ENCODE peak calls at places on chromosomes 6 and 20, in eight cellular contexts. T, C, V, M, W, N, K and L are unnamed samples.

GRCh38 chr20:62578294-62578897 is 63.9 kb upstream of the SLCO4A1 start:
- DNase-seq in V (no peak), C (no peak), T (no peak), W (no peak), N (no peak), K (no peak), M (no peak), L (no peak)

GRCh38 chr20:13274311-13274965 is 53.4 kb downstream of the ISM1 start:
- DNase-seq in N (no peak), T (no peak), V (no peak), M (no peak), W (no peak), K (no peak), C (no peak), L (no peak)

GRCh38 chr20:25058797-25059486 is 1.0 kb upstream of the ACSS1 start:
- DNase-seq in V (peak; percentile 30), N (peak; percentile 57), W (no peak), M (no peak), T (peak; percentile 43), C (no peak), K (no peak), L (no peak)

GRCh38 chr6:149867876-149868640 is 3.9 kb upstream of the LRP11 start:
- DNase-seq in T (peak; percentile 25), C (peak; percentile 57), W (no peak), V (no peak), M (peak; percentile 66), N (peak; percentile 53), K (no peak), L (no peak)

GRCh38 chr20:19269737-19270325 is 57.4 kb downstream of the SLC24A3 start:
- DNase-seq in M (peak; percentile 67), N (peak; percentile 69), C (peak; percentile 57), V (no peak), K (no peak), T (peak; percentile 20), W (no peak), L (no peak)

GRCh38 chr6:166411721-166412151 is 29.0 kb upstream of the MPC1 start:
- DNase-seq in V (peak; percentile 53), C (no peak), K (no peak), N (no peak), T (no peak), M (no peak), W (no peak), L (no peak)

GRCh38 chr6:12024715-12025434 is 12.8 kb downstream of the HIVEP1 start:
- DNase-seq in M (peak; percentile 65), T (peak; percentile 49), V (no peak), C (no peak), W (no peak), K (no peak), N (peak; percentile 82), L (no peak)

GRCh38 chr20:51468636-51469035 is 73.9 kb downstream of the NFATC2 start:
- DNase-seq in T (no peak), M (no peak), C (no peak), V (no peak), N (no peak), K (no peak), W (no peak), L (no peak)

GRCh38 chr20:23225407-23226060 is 125.1 kb upstream of the NXT1 start:
- DNase-seq in C (peak; percentile 96), K (peak; percentile 91), M (peak; percentile 92), W (no peak), N (peak; percentile 95), V (no peak), T (peak; percentile 94), L (no peak)

GRCh38 chr6:116928667-116929066 is 51.6 kb downstream of the RFX6 start:
- DNase-seq in V (no peak), M (no peak), W (no peak), C (no peak), T (no peak), N (no peak), K (no peak), L (no peak)

GRCh38 chr20:9966966-9967365 is 67.8 kb upstream of the ANKEF1 start:
- DNase-seq in K (no peak), N (peak; percentile 40), V (no peak), W (no peak), M (peak; percentile 1), T (no peak), C (peak; percentile 26), L (no peak)
- TF ChIP-seq CTCF in K (no peak), N (peak; percentile 65), V (no peak), W (peak; percentile 30), M (peak; percentile 33), T (peak; percentile 30), C (peak; percentile 54), L (peak; percentile 46)

DNA sequence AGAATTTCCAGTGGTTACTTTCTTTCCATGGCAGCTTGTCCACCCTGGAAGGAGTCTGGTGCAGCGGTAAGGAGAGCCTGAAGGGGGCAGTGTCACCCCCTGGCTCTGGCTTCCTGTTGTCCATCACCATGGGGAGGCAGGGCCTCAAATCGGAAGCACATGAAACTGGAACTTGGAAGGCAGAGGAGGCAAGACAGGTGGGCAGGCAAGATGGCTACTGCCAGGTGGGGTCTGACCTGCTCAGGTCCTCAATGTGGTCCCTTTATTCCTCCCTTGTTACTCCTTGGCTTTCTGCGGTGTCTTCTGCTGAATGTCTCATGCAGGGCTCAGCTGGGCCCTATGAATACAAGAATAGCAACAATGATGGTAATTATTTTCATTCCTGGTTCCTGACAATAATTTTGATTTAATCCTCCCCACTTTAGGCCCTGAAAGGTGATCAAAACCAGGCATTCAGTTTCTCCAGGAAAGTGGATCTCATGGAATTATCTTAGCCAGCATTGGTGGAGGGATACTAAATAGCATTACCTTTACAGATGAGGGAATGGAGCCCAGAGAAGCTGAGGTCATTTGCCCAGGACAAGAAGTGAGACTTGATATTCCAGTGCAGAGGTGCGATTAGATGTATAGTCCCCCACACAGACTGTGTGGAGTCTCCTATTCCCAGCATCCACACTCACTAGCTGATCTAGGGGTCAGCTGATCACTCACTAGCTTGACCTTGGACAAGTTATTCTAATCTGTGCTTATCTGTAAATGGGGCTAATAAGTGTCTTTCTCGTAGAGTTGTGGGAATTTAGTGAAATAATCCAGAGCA is 17.6 kb upstream of the SNAI1 start:
- DNase-seq in W (no peak), C (no peak), N (peak; percentile 69), T (no peak), V (peak; percentile 47), K (no peak), M (no peak), L (no peak)
- TF ChIP-seq CTCF in W (peak; percentile 67), C (peak; percentile 80), N (peak; percentile 84), T (peak; percentile 89), V (peak; percentile 68), K (peak; percentile 46), M (peak; percentile 52), L (peak; percentile 66)

DNA sequence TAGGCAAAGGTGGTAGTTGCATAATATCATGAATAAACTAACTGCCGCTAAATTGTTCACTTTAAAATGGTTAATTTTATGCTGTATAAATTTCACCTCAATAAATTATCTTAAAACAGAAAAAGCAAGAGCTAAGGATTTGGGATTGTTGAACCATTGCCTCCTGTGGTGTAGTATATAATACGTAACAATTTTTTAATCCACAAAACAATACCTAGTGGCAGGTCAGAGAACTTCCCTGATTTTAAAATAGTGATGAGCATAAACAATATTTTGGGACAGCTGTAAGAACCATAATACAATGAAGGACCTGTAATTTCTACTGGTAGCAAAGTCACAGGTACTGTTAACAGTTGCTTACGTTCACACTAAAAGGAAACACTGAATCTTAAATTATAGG is 197.4 kb upstream of the PRND start:
- DNase-seq in T (no peak), N (no peak), K (no peak), V (no peak), C (no peak), M (no peak), W (no peak), L (no peak)
- TF ChIP-seq CTCF in T (no peak), N (no peak), K (no peak), V (no peak), C (no peak), M (no peak), W (no peak), L (no peak)

DNA sequence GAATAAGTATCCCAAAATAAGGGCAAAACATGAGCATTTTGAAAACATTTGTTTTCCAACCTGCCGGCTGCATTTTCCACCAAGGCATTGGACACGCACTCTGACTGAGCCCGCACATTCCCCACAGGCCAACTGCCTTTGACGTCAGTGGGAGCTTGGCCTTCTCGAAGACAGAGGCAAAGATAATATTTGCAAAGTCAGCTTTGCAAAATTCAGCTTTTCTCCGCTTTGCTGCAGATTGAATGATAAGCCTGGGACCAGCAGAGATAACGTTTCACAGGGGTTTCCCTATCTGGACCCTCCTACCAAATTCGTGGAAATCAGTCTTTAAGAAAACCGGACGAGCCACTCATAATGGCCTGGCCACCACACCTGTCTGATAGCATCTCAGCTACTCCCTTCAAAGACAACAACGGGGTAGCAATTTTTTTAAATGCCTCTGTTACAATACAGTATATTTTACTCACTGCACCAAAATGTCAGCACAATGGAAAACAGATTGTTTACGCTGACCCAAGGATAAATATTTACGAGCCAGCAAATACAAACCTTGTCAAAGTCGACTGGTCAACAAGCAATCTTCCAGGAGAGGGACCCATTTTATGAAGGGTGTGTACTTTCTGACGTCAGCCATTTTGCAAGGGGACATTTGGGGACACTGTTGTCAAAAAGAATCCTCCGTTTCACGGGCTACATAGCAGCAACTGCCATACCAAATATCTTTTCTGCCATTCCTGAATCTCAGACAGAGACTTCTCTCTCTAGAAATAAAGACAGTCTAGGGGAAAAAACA is 100.5 kb downstream of the TFAP2A start:
- DNase-seq in C (no peak), K (no peak), V (no peak), M (no peak), T (no peak), W (no peak), N (no peak), L (no peak)
- TF ChIP-seq CTCF in C (no peak), K (no peak), V (no peak), M (no peak), T (no peak), W (no peak), N (no peak), L (no peak)

GRCh38 chr6:27687154-27688013 is 214.5 kb upstream of the ZNF184 start:
- DNase-seq in W (peak; percentile 80), V (peak; percentile 91), K (no peak), T (peak; percentile 70), C (peak; percentile 75), M (peak; percentile 65), N (peak; percentile 73), L (peak; percentile 29)
- TF ChIP-seq CTCF in W (peak; percentile 95), V (peak; percentile 70), K (peak; percentile 55), T (peak; percentile 81), C (peak; percentile 70), M (peak; percentile 71), N (peak; percentile 77), L (peak; percentile 79)

DNA sequence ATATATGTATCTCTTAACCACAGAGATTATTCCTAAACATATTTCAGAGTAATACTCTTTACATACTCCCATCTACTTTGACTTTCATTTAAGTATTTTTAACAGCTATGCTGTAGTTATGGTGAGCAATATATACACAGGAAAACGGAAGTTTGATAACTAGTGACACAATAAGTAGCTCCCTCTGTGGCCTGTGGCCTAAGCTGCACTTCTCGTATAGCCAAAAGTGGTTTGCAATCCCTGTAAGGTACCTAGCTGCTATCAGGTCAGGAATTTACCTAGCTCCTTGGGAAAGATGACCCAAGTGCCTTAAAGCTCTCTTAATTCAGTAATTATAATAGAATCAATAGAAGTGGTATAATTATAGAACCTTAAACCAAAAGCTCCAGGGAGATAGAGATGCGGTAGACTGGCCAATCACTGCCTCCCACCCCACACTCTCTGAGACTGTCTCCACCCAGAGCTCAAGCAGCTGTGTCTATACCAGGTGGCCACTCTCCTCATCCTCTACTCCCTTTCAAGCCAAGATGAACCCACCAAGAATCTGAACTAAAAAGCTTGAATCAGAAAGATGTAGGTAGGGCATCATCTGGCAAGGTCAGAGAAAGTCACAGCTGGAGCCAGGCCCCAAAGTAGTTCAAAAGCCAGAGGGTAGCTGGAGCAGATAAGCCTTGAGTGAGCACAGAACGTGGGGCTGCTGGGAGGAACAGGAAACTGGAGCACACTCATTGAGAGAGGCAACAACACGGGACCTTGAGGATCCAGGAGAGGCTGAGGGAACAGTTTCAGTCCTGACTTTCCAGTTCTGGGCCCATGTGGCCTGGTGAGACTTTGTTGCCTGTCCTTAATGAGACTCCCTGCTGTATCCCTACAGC is 84.9 kb upstream of the ASF1A start:
- DNase-seq in K (no peak), T (peak; percentile 20), V (peak; percentile 59), C (no peak), W (no peak), N (no peak), M (no peak), L (no peak)
- TF ChIP-seq CTCF in K (no peak), T (no peak), V (no peak), C (no peak), W (peak; percentile 11), N (no peak), M (no peak), L (no peak)